ENCODE peak calls at places on chromosomes 1 and 21, in five cellular contexts. One of them, this sample, is unnamed.

GRCh38 chr1:192544983-192545393 is 30.6 kb upstream of the RGS1 start:
- DNase-seq in AG04449: peak; percentile 45
- DNase-seq in glutamatergic neuron: no peak
- DNase-seq in neural crest cell: no peak
- DNase-seq in kidney: no peak
- DNase-seq in this sample: no peak

GRCh38 chr1:3624194-3625136 is at the start of gene TPRG1L:
- DNase-seq in AG04449: peak; percentile 34
- DNase-seq in glutamatergic neuron: peak; percentile 99
- DNase-seq in neural crest cell: peak; percentile 99
- DNase-seq in kidney: peak; percentile 99
- DNase-seq in this sample: peak; percentile 99

GRCh38 chr1:110476028-110476765 is 25.2 kb downstream of the PROK1 start:
- DNase-seq in AG04449: no peak
- DNase-seq in glutamatergic neuron: no peak
- DNase-seq in neural crest cell: no peak
- DNase-seq in kidney: peak; percentile 12
- DNase-seq in this sample: peak; percentile 1

GRCh38 chr1:200415693-200416593 is 6.1 kb upstream of the ZNF281 start:
- DNase-seq in AG04449: peak; percentile 93
- DNase-seq in glutamatergic neuron: no peak
- DNase-seq in neural crest cell: no peak
- DNase-seq in kidney: no peak
- DNase-seq in this sample: no peak

GRCh38 chr1:8431028-8431427 is 113.1 kb downstream of the SLC45A1 start:
- DNase-seq in AG04449: no peak
- DNase-seq in glutamatergic neuron: no peak
- DNase-seq in neural crest cell: no peak
- DNase-seq in kidney: no peak
- DNase-seq in this sample: peak; percentile 80

GRCh38 chr21:35226302-35226701 is 177.2 kb upstream of the RUNX1 start:
- DNase-seq in AG04449: no peak
- DNase-seq in glutamatergic neuron: no peak
- DNase-seq in neural crest cell: no peak
- DNase-seq in kidney: no peak
- DNase-seq in this sample: no peak

GRCh38 chr21:15437873-15438272 is 291.9 kb upstream of the USP25 start:
- DNase-seq in AG04449: no peak
- DNase-seq in glutamatergic neuron: no peak
- DNase-seq in neural crest cell: no peak
- DNase-seq in kidney: no peak
- DNase-seq in this sample: no peak

GRCh38 chr1:11753555-11754208 is 8.3 kb upstream of the C1orf167 start:
- DNase-seq in AG04449: no peak
- DNase-seq in glutamatergic neuron: no peak
- DNase-seq in neural crest cell: no peak
- DNase-seq in kidney: no peak
- DNase-seq in this sample: no peak

GRCh38 chr1:8077120-8077573 is 51.0 kb upstream of the ERRFI1 start:
- DNase-seq in AG04449: no peak
- DNase-seq in glutamatergic neuron: no peak
- DNase-seq in neural crest cell: no peak
- DNase-seq in kidney: peak; percentile 86
- DNase-seq in this sample: no peak

GRCh38 chr1:154176341-154176740 is 15.6 kb downstream of the TPM3 start:
- DNase-seq in AG04449: peak; percentile 29
- DNase-seq in glutamatergic neuron: no peak
- DNase-seq in neural crest cell: no peak
- DNase-seq in kidney: no peak
- DNase-seq in this sample: no peak

GRCh38 chr1:35557118-35557610 is at the start of gene KIAA0319L:
- DNase-seq in AG04449: no peak
- DNase-seq in glutamatergic neuron: peak; percentile 87
- DNase-seq in neural crest cell: peak; percentile 78
- DNase-seq in kidney: peak; percentile 97
- DNase-seq in this sample: peak; percentile 97

GRCh38 chr1:191589536-191589935 is 568.7 kb upstream of the RGS18 start:
- DNase-seq in AG04449: no peak
- DNase-seq in glutamatergic neuron: no peak
- DNase-seq in neural crest cell: no peak
- DNase-seq in kidney: no peak
- DNase-seq in this sample: no peak

GRCh38 chr1:241639653-241640148 is 468 bp downstream of the CHML start:
- DNase-seq in AG04449: no peak
- DNase-seq in glutamatergic neuron: peak; percentile 49
- DNase-seq in neural crest cell: peak; percentile 15
- DNase-seq in kidney: peak; percentile 80
- DNase-seq in this sample: peak; percentile 91

GRCh38 chr1:22819391-22819790 is 108.8 kb downstream of the EPHB2 start:
- DNase-seq in AG04449: no peak
- DNase-seq in glutamatergic neuron: peak; percentile 73
- DNase-seq in neural crest cell: no peak
- DNase-seq in kidney: no peak
- DNase-seq in this sample: no peak

GRCh38 chr1:245378352-245379144 is 223.8 kb downstream of the KIF26B start:
- DNase-seq in AG04449: no peak
- DNase-seq in glutamatergic neuron: no peak
- DNase-seq in neural crest cell: no peak
- DNase-seq in kidney: no peak
- DNase-seq in this sample: no peak

GRCh38 chr1:239169276-239169675 is 217.1 kb upstream of the CHRM3 start:
- DNase-seq in AG04449: no peak
- DNase-seq in glutamatergic neuron: no peak
- DNase-seq in neural crest cell: no peak
- DNase-seq in kidney: no peak
- DNase-seq in this sample: no peak

GRCh38 chr1:150410582-150411101 is 46.7 kb downstream of the RPRD2 start:
- DNase-seq in AG04449: no peak
- DNase-seq in glutamatergic neuron: no peak
- DNase-seq in neural crest cell: peak; percentile 10
- DNase-seq in kidney: no peak
- DNase-seq in this sample: no peak

GRCh38 chr1:37323486-37324377 is 150.6 kb upstream of the ZC3H12A start:
- DNase-seq in AG04449: no peak
- DNase-seq in glutamatergic neuron: peak; percentile 70
- DNase-seq in neural crest cell: peak; percentile 31
- DNase-seq in kidney: peak; percentile 22
- DNase-seq in this sample: peak; percentile 66

GRCh38 chr1:26695417-26696190 is at the start of gene ARID1A:
- DNase-seq in AG04449: peak; percentile 85
- DNase-seq in glutamatergic neuron: peak; percentile 97
- DNase-seq in neural crest cell: peak; percentile 97
- DNase-seq in kidney: peak; percentile 99
- DNase-seq in this sample: peak; percentile 99
- TF ChIP-seq CTCF in AG04449: no peak
- TF ChIP-seq CTCF in glutamatergic neuron: no peak
- TF ChIP-seq CTCF in neural crest cell: peak; percentile 13
- TF ChIP-seq CTCF in kidney: peak; percentile 2
- TF ChIP-seq CTCF in this sample: peak; percentile 31

GRCh38 chr1:24932725-24933294 is 2.7 kb upstream of the RUNX3 start:
- DNase-seq in AG04449: no peak
- DNase-seq in glutamatergic neuron: no peak
- DNase-seq in neural crest cell: no peak
- DNase-seq in kidney: no peak
- DNase-seq in this sample: no peak

GRCh38 chr1:24930703-24931480 is 816 bp upstream of the RUNX3 start:
- DNase-seq in AG04449: no peak
- DNase-seq in glutamatergic neuron: peak; percentile 40
- DNase-seq in neural crest cell: no peak
- DNase-seq in kidney: no peak
- DNase-seq in this sample: no peak

GRCh38 chr1:24932284-24932683 is 2.2 kb upstream of the RUNX3 start:
- DNase-seq in AG04449: no peak
- DNase-seq in glutamatergic neuron: peak; percentile 80
- DNase-seq in neural crest cell: peak; percentile 67
- DNase-seq in kidney: no peak
- DNase-seq in this sample: peak; percentile 94

GRCh38 chr1:24929876-24930702 is at the start of gene RUNX3:
- DNase-seq in AG04449: no peak
- DNase-seq in glutamatergic neuron: no peak
- DNase-seq in neural crest cell: no peak
- DNase-seq in kidney: peak; percentile 94
- DNase-seq in this sample: peak; percentile 98

GRCh38 chr1:24931481-24932221 is 1.6 kb upstream of the RUNX3 start:
- DNase-seq in AG04449: no peak
- DNase-seq in glutamatergic neuron: no peak
- DNase-seq in neural crest cell: no peak
- DNase-seq in kidney: no peak
- DNase-seq in this sample: peak; percentile 84
- TF ChIP-seq CTCF in AG04449: no peak
- TF ChIP-seq CTCF in glutamatergic neuron: no peak
- TF ChIP-seq CTCF in neural crest cell: no peak
- TF ChIP-seq CTCF in kidney: no peak
- TF ChIP-seq CTCF in this sample: peak; percentile 5

GRCh38 chr1:233006108-233006507 is 55.7 kb downstream of the NTPCR start:
- DNase-seq in AG04449: no peak
- DNase-seq in glutamatergic neuron: no peak
- DNase-seq in neural crest cell: no peak
- DNase-seq in kidney: no peak
- DNase-seq in this sample: no peak
- TF ChIP-seq CTCF in AG04449: no peak
- TF ChIP-seq CTCF in glutamatergic neuron: no peak
- TF ChIP-seq CTCF in neural crest cell: no peak
- TF ChIP-seq CTCF in kidney: no peak
- TF ChIP-seq CTCF in this sample: no peak

GRCh38 chr21:37446552-37446951 is 80.0 kb downstream of the DYRK1A start:
- DNase-seq in AG04449: no peak
- DNase-seq in glutamatergic neuron: no peak
- DNase-seq in neural crest cell: no peak
- DNase-seq in kidney: no peak
- DNase-seq in this sample: no peak
- TF ChIP-seq CTCF in AG04449: no peak
- TF ChIP-seq CTCF in glutamatergic neuron: no peak
- TF ChIP-seq CTCF in neural crest cell: no peak
- TF ChIP-seq CTCF in kidney: no peak
- TF ChIP-seq CTCF in this sample: no peak

GRCh38 chr1:170725326-170725725 is 61.4 kb downstream of the PRRX1 start:
- DNase-seq in AG04449: no peak
- DNase-seq in glutamatergic neuron: no peak
- DNase-seq in neural crest cell: no peak
- DNase-seq in kidney: no peak
- DNase-seq in this sample: no peak
- TF ChIP-seq CTCF in AG04449: no peak
- TF ChIP-seq CTCF in glutamatergic neuron: no peak
- TF ChIP-seq CTCF in neural crest cell: no peak
- TF ChIP-seq CTCF in kidney: no peak
- TF ChIP-seq CTCF in this sample: no peak

GRCh38 chr1:95793893-95794292 is 559.9 kb downstream of the RWDD3 start:
- DNase-seq in AG04449: no peak
- DNase-seq in glutamatergic neuron: peak; percentile 13
- DNase-seq in neural crest cell: no peak
- DNase-seq in kidney: no peak
- DNase-seq in this sample: no peak
- TF ChIP-seq CTCF in AG04449: no peak
- TF ChIP-seq CTCF in glutamatergic neuron: no peak
- TF ChIP-seq CTCF in neural crest cell: peak; percentile 42
- TF ChIP-seq CTCF in kidney: no peak
- TF ChIP-seq CTCF in this sample: no peak

GRCh38 chr1:59718064-59718988 is 96.4 kb upstream of the HOOK1 start:
- DNase-seq in AG04449: no peak
- DNase-seq in glutamatergic neuron: no peak
- DNase-seq in neural crest cell: no peak
- DNase-seq in kidney: no peak
- DNase-seq in this sample: no peak
- TF ChIP-seq CTCF in AG04449: no peak
- TF ChIP-seq CTCF in glutamatergic neuron: peak; percentile 45
- TF ChIP-seq CTCF in neural crest cell: peak; percentile 63
- TF ChIP-seq CTCF in kidney: peak; percentile 23
- TF ChIP-seq CTCF in this sample: peak; percentile 47

GRCh38 chr1:104125226-104125625 is 375.5 kb downstream of the AMY1C start:
- DNase-seq in AG04449: no peak
- DNase-seq in glutamatergic neuron: no peak
- DNase-seq in neural crest cell: no peak
- DNase-seq in kidney: no peak
- DNase-seq in this sample: no peak

GRCh38 chr1:104125935-104126334 is 376.2 kb downstream of the AMY1C start:
- DNase-seq in AG04449: no peak
- DNase-seq in glutamatergic neuron: no peak
- DNase-seq in neural crest cell: no peak
- DNase-seq in kidney: no peak
- DNase-seq in this sample: no peak

GRCh38 chr1:104120488-104120887 is 370.8 kb downstream of the AMY1C start:
- DNase-seq in AG04449: no peak
- DNase-seq in glutamatergic neuron: no peak
- DNase-seq in neural crest cell: no peak
- DNase-seq in kidney: no peak
- DNase-seq in this sample: no peak
- TF ChIP-seq CTCF in AG04449: no peak
- TF ChIP-seq CTCF in glutamatergic neuron: no peak
- TF ChIP-seq CTCF in neural crest cell: peak; percentile 34
- TF ChIP-seq CTCF in kidney: no peak
- TF ChIP-seq CTCF in this sample: no peak

DNA sequence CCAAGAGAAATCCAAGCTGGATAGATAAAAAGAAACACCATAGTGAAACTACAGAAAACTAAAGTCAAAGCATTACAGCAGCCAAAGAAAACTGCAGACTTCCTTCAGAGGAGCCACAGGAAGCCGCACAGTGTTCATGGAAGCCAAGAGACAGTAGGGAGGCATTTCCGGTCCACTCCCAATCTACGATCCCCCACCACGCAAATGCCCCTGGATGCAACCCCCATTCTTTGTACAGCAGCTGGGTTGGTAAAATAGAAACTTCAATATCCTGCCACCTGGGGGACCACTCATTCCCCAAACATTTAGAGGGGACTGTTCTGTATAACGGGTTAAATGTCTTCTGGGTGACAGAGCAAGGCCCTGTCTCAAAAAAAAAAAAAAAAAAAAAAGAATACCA is 43.9 kb upstream of the TSPEAR start:
- DNase-seq in AG04449: no peak
- DNase-seq in glutamatergic neuron: no peak
- DNase-seq in neural crest cell: no peak
- DNase-seq in kidney: no peak
- DNase-seq in this sample: no peak
- TF ChIP-seq CTCF in AG04449: no peak
- TF ChIP-seq CTCF in glutamatergic neuron: no peak
- TF ChIP-seq CTCF in neural crest cell: no peak
- TF ChIP-seq CTCF in kidney: no peak
- TF ChIP-seq CTCF in this sample: no peak